ENCODE peak calls at places on chromosome 22, in seven cellular contexts. J is pancreas, U is H1, O is PC-3, K is trophoblast cell, H is GM23338, B is aorta. Y is an unnamed sample.

GRCh38 chr22:19976671-19977070 is 35.1 kb upstream of the TXNRD2 start:
- DNase-seq in J (no peak), U (no peak), O (no peak), K (no peak), H (no peak), B (no peak), Y (no peak)

GRCh38 chr22:20312396-20313191 is 7.3 kb downstream of the DGCR6L start:
- DNase-seq in J (no peak), U (no peak), O (no peak), K (no peak), H (no peak), B (no peak), Y (no peak)

GRCh38 chr22:49176956-49177355 is 650.7 kb downstream of the BRD1 start:
- DNase-seq in J (no peak), U (no peak), O (no peak), K (no peak), H (no peak), B (no peak), Y (no peak)

GRCh38 chr22:24474649-24475048 is 20.5 kb upstream of the UPB1 start:
- DNase-seq in J (no peak), U (no peak), O (no peak), K (peak; percentile 9), H (no peak), B (no peak), Y (no peak)

GRCh38 chr22:36453266-36453607 is 28.2 kb downstream of the TXN2 start:
- DNase-seq in J (no peak), U (no peak), O (peak; percentile 67), K (no peak), H (no peak), B (no peak), Y (peak; percentile 58)

GRCh38 chr22:23248583-23248982 is 68.3 kb downstream of the BCR start:
- DNase-seq in J (no peak), U (no peak), O (peak; percentile 68), K (no peak), H (peak; percentile 72), B (no peak), Y (peak; percentile 71)

GRCh38 chr22:38464992-38465672 is 2.8 kb upstream of the KDELR3 start:
- DNase-seq in J (peak; percentile 21), U (no peak), O (no peak), K (no peak), H (no peak), B (peak; percentile 24), Y (no peak)

GRCh38 chr22:49659281-49659923 is 168.3 kb downstream of the BRD1 start:
- DNase-seq in J (no peak), U (no peak), O (no peak), K (no peak), H (no peak), B (peak; percentile 32), Y (no peak)

GRCh38 chr22:43376765-43377485 is 33.8 kb upstream of the SCUBE1 start:
- DNase-seq in J (no peak), U (no peak), O (no peak), K (no peak), H (no peak), B (no peak), Y (no peak)

GRCh38 chr22:29266564-29267461 is 968 bp downstream of the RHBDD3 start:
- DNase-seq in J (no peak), U (no peak), O (no peak), K (no peak), H (peak; percentile 17), B (no peak), Y (no peak)

GRCh38 chr22:24578355-24579241 is 14.3 kb downstream of the LRRC75B start:
- DNase-seq in J (no peak), U (no peak), O (peak; percentile 13), K (peak; percentile 63), H (no peak), B (no peak), Y (no peak)

GRCh38 chr22:49887074-49887471 is 31.2 kb downstream of the ALG12 start:
- DNase-seq in J (no peak), U (no peak), O (no peak), K (no peak), H (no peak), B (no peak), Y (no peak)

GRCh38 chr22:31639640-31640039 is 22.4 kb downstream of the PISD start:
- DNase-seq in J (no peak), U (no peak), O (peak; percentile 38), K (no peak), H (no peak), B (no peak), Y (peak; percentile 73)

GRCh38 chr22:23187871-23188700 is 7.8 kb downstream of the BCR start:
- DNase-seq in J (no peak), U (no peak), O (no peak), K (no peak), H (no peak), B (no peak), Y (no peak)

GRCh38 chr22:46795140-46795539 is 32.7 kb downstream of the TBC1D22A start:
- DNase-seq in J (no peak), U (no peak), O (no peak), K (no peak), H (no peak), B (no peak), Y (no peak)

GRCh38 chr22:19884161-19884953 is 29.7 kb upstream of the GNB1L start:
- DNase-seq in J (peak; percentile 42), U (no peak), O (no peak), K (no peak), H (no peak), B (no peak), Y (no peak)

GRCh38 chr22:21587803-21588611 is 20.5 kb downstream of the UBE2L3 start:
- DNase-seq in J (no peak), U (no peak), O (no peak), K (peak; percentile 32), H (no peak), B (no peak), Y (no peak)

GRCh38 chr22:42217019-42217751 is 53.3 kb downstream of the TCF20 start:
- DNase-seq in J (no peak), U (no peak), O (no peak), K (no peak), H (no peak), B (no peak), Y (no peak)
- H3K4me1 ChIP-seq in J (no peaks in the 10 kb centered on the region), U (peaks cover 10% of the 10 kb centered on the region), O (peaks cover 8% of the 10 kb centered on the region), K (peaks cover 2% of the 10 kb centered on the region), H (peaks cover 34% of the 10 kb centered on the region), B (peaks cover 3% of the 10 kb centered on the region), Y (no peaks in the 10 kb centered on the region)

GRCh38 chr22:48098243-48098935 is 1335.9 kb downstream of the TBC1D22A start:
- DNase-seq in J (no peak), U (no peak), O (no peak), K (no peak), H (no peak), B (no peak), Y (no peak)
- H3K4me1 ChIP-seq in J (no peaks in the 10 kb centered on the region), U (no peaks in the 10 kb centered on the region), O (no peaks in the 10 kb centered on the region), K (no peaks in the 10 kb centered on the region), H (no peaks in the 10 kb centered on the region), B (no peaks in the 10 kb centered on the region), Y (no peaks in the 10 kb centered on the region)

GRCh38 chr22:30609260-30610185 is 2.5 kb downstream of the TCN2 start:
- DNase-seq in J (no peak), U (no peak), O (peak; percentile 78), K (peak; percentile 66), H (peak; percentile 15), B (peak; percentile 71), Y (peak; percentile 86)

GRCh38 chr22:30606455-30607299 is at the start of gene TCN2:
- DNase-seq in J (peak; percentile 74), U (peak; percentile 61), O (peak; percentile 49), K (peak; percentile 40), H (peak; percentile 93), B (peak; percentile 83), Y (peak; percentile 53)

GRCh38 chr22:30605449-30606110 is 1.4 kb upstream of the TCN2 start:
- DNase-seq in J (peak; percentile 65), U (no peak), O (peak; percentile 58), K (peak; percentile 62), H (peak; percentile 75), B (peak; percentile 73), Y (no peak)

GRCh38 chr22:30607939-30608338 is 965 bp downstream of the TCN2 start:
- DNase-seq in J (no peak), U (no peak), O (no peak), K (no peak), H (no peak), B (no peak), Y (no peak)

DNA sequence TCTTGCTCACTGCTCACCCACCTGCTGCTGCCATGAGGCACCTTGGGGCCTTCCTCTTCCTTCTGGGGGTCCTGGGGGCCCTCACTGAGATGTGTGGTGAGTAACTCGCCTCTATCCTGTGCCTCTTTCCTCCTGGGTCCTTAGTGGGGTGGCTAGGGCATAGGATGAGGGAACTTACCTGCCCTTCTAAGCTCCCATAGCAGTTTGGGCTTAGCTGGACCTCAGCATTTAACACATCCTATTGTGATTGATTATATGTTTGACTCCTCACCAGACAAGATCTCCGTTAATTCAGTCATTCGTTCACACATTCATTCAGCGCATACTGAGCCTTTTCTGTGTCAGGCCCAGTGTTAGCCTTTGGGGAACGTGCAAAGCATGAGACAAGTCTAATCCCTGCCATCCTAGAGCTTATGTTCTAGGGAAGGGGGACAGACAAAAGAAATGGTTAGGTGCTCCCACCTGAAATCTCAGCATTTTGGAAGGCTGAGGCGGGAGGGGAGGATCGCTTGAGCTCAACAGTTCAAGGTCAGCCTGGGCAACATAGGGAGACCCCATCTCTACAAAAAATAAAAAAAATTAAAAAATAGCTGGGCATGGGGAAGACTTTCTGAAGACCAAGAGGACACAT is 441 bp downstream of the TCN2 start:
- DNase-seq in J (no peak), U (no peak), O (no peak), K (no peak), H (no peak), B (no peak), Y (no peak)
- H3K4me1 ChIP-seq in J (peaks cover 10% of the 10 kb centered on the region), U (peaks cover 12% of the 10 kb centered on the region), O (peaks cover 34% of the 10 kb centered on the region), K (peaks cover 9% of the 10 kb centered on the region), H (peaks cover 36% of the 10 kb centered on the region), B (no peaks in the 10 kb centered on the region), Y (peaks cover 34% of the 10 kb centered on the region)

GRCh38 chr22:33893486-33893885 is 26.8 kb downstream of the LARGE1 start:
- DNase-seq in J (no peak), U (no peak), O (no peak), K (no peak), H (no peak), B (no peak), Y (no peak)
- H3K4me1 ChIP-seq in J (no peaks in the 10 kb centered on the region), U (peaks cover 27% of the 10 kb centered on the region), O (no peaks in the 10 kb centered on the region), K (peaks cover 3% of the 10 kb centered on the region), H (peaks cover 87% of the 10 kb centered on the region), B (no peaks in the 10 kb centered on the region), Y (no peaks in the 10 kb centered on the region)

Y was measured in PC-9.